ENCODE peak calls at places on chromosomes 11 and 22, in four cellular contexts. One of them, this sample, is unnamed.

GRCh38 chr11:29446132-29446531 is 570.7 kb downstream of the KCNA4 start:
- DNase-seq in HEK293T: no peak
- DNase-seq in GM12878: no peak
- DNase-seq in K562: no peak
- DNase-seq in this sample: no peak

GRCh38 chr22:50267591-50268390 is 2.4 kb downstream of the MAPK11 start:
- DNase-seq in K562: peak; percentile 71
- DNase-seq in GM12878: no peak
- DNase-seq in HEK293T: no peak
- DNase-seq in this sample: no peak

GRCh38 chr11:71267807-71268421 is 15.5 kb upstream of the SHANK2 start:
- DNase-seq in HEK293T: no peak
- DNase-seq in GM12878: no peak
- DNase-seq in K562: no peak
- DNase-seq in this sample: no peak

GRCh38 chr11:112477152-112477928 is 216.7 kb upstream of the PLET1 start:
- DNase-seq in GM12878: no peak
- DNase-seq in K562: no peak
- DNase-seq in HEK293T: no peak
- DNase-seq in this sample: no peak

GRCh38 chr22:26471522-26471921 is 12.1 kb downstream of the HPS4 start:
- DNase-seq in GM12878: no peak
- DNase-seq in HEK293T: no peak
- DNase-seq in K562: no peak
- DNase-seq in this sample: peak; percentile 31

GRCh38 chr11:40125054-40125453 is 1334.4 kb downstream of the LRRC4C start:
- DNase-seq in HEK293T: no peak
- DNase-seq in GM12878: no peak
- DNase-seq in K562: no peak
- DNase-seq in this sample: no peak

GRCh38 chr22:37012262-37012904 is 6.9 kb downstream of the TST start:
- DNase-seq in K562: no peak
- DNase-seq in HEK293T: no peak
- DNase-seq in GM12878: no peak
- DNase-seq in this sample: no peak

GRCh38 chr11:2177081-2177480 is 5.5 kb upstream of the TH start:
- DNase-seq in GM12878: no peak
- DNase-seq in HEK293T: no peak
- DNase-seq in K562: no peak
- DNase-seq in this sample: no peak

GRCh38 chr11:58318532-58318931 is 40.3 kb downstream of the OR5B17 start:
- DNase-seq in GM12878: no peak
- DNase-seq in K562: no peak
- DNase-seq in HEK293T: no peak
- DNase-seq in this sample: no peak

GRCh38 chr11:34052608-34053160 is 1.2 kb downstream of the CAPRIN1 start:
- DNase-seq in HEK293T: peak; percentile 19
- DNase-seq in K562: peak; percentile 55
- DNase-seq in GM12878: no peak
- DNase-seq in this sample: no peak

GRCh38 chr11:61954106-61955030 is 4.2 kb downstream of the BEST1 start:
- DNase-seq in GM12878: no peak
- DNase-seq in K562: peak; percentile 59
- DNase-seq in HEK293T: no peak
- DNase-seq in this sample: no peak

GRCh38 chr11:87972133-87972532 is 203.1 kb downstream of the RAB38 start:
- DNase-seq in K562: no peak
- DNase-seq in GM12878: no peak
- DNase-seq in HEK293T: no peak
- DNase-seq in this sample: no peak

GRCh38 chr11:35859311-35859710 is 84.6 kb upstream of the LDLRAD3 start:
- DNase-seq in HEK293T: no peak
- DNase-seq in K562: no peak
- DNase-seq in GM12878: no peak
- DNase-seq in this sample: no peak

GRCh38 chr11:30128269-30128932 is 102.4 kb upstream of the FSHB start:
- DNase-seq in K562: peak; percentile 18
- DNase-seq in GM12878: no peak
- DNase-seq in HEK293T: peak; percentile 33
- DNase-seq in this sample: peak; percentile 10

GRCh38 chr11:113907155-113907554 is 2.6 kb downstream of the HTR3B start:
- DNase-seq in K562: no peak
- DNase-seq in GM12878: no peak
- DNase-seq in HEK293T: no peak
- DNase-seq in this sample: no peak

GRCh38 chr22:29225422-29226090 is 19.9 kb downstream of the EMID1 start:
- DNase-seq in HEK293T: no peak
- DNase-seq in GM12878: no peak
- DNase-seq in K562: no peak
- DNase-seq in this sample: no peak

GRCh38 chr11:124934862-124935547 is 842 bp downstream of the HEPACAM start:
- DNase-seq in HEK293T: no peak
- DNase-seq in GM12878: no peak
- DNase-seq in K562: no peak
- DNase-seq in this sample: peak; percentile 78

GRCh38 chr11:30406978-30407762 is 84.3 kb downstream of the ARL14EP start:
- DNase-seq in K562: no peak
- DNase-seq in GM12878: no peak
- DNase-seq in HEK293T: no peak
- DNase-seq in this sample: peak; percentile 26

GRCh38 chr11:109422755-109423113 is 744 bp downstream of the C11orf87 start:
- DNase-seq in K562: no peak
- DNase-seq in HEK293T: no peak
- DNase-seq in GM12878: no peak
- DNase-seq in this sample: no peak

GRCh38 chr11:42085736-42086135 is 626.3 kb upstream of the LRRC4C start:
- DNase-seq in HEK293T: no peak
- DNase-seq in GM12878: no peak
- DNase-seq in K562: no peak
- DNase-seq in this sample: no peak

GRCh38 chr11:122917311-122917710 is 34.8 kb downstream of the JHY start:
- DNase-seq in GM12878: no peak
- DNase-seq in HEK293T: no peak
- DNase-seq in K562: no peak
- DNase-seq in this sample: no peak

GRCh38 chr22:27845603-27846100 is 44.1 kb upstream of the MN1 start:
- DNase-seq in HEK293T: no peak
- DNase-seq in GM12878: no peak
- DNase-seq in K562: no peak
- DNase-seq in this sample: no peak

GRCh38 chr11:109644158-109644557 is 222.2 kb downstream of the C11orf87 start:
- DNase-seq in HEK293T: peak; percentile 11
- DNase-seq in K562: no peak
- DNase-seq in GM12878: no peak
- DNase-seq in this sample: no peak

DNA sequence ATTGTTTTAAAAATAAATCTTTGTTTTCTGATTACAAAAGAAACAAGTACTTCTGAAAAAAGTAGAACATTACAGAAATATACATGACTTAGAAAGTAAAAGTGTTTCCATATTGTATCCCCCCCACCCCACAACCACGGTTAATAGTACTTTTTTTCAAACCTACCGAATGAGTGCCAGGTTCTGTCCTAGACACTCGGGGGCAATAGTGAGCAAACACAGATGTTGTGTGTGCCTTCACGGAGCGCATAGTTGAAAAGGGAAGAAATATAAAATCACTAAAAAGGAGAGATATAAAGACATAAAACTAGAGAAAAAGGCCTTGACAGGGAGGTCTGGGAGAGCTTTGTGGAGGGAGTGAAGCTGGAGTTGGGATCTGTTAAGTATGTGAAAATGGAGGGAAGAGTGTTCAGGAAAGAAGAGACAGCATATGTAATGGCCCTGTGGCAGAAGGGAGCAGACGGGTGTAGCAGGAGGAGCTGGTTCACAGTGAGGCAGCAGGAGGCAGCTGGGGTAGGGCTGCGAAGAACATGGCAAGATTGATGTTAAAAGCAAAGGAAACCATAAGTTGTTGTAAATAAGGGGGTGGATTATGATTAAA is 42.1 kb upstream of the ALX4 start:
- DNase-seq in GM12878: no peak
- DNase-seq in HEK293T: peak; percentile 31
- DNase-seq in K562: no peak
- DNase-seq in this sample: no peak
- TF ChIP-seq FOXK2 in GM12878: no peak
- TF ChIP-seq FOXK2 in HEK293T: no peak
- TF ChIP-seq FOXK2 in K562: no peak
- TF ChIP-seq FOXK2 in this sample: no peak

GRCh38 chr22:43031617-43032016 is 16.7 kb upstream of the PACSIN2 start:
- DNase-seq in GM12878: no peak
- DNase-seq in K562: no peak
- DNase-seq in HEK293T: no peak
- DNase-seq in this sample: no peak
- TF ChIP-seq FOXK2 in GM12878: no peak
- TF ChIP-seq FOXK2 in K562: no peak
- TF ChIP-seq FOXK2 in HEK293T: no peak
- TF ChIP-seq FOXK2 in this sample: no peak

GRCh38 chr11:118176400-118177134 is at the start of gene SCN2B:
- DNase-seq in HEK293T: peak; percentile 34
- DNase-seq in K562: no peak
- DNase-seq in GM12878: no peak
- DNase-seq in this sample: no peak

GRCh38 chr11:118175031-118175531 is 1.4 kb downstream of the SCN2B start:
- DNase-seq in HEK293T: no peak
- DNase-seq in K562: no peak
- DNase-seq in GM12878: no peak
- DNase-seq in this sample: peak; percentile 83

GRCh38 chr11:118175600-118176399 is 639 bp downstream of the SCN2B start:
- DNase-seq in GM12878: no peak
- DNase-seq in HEK293T: no peak
- DNase-seq in K562: no peak
- DNase-seq in this sample: no peak

DNA sequence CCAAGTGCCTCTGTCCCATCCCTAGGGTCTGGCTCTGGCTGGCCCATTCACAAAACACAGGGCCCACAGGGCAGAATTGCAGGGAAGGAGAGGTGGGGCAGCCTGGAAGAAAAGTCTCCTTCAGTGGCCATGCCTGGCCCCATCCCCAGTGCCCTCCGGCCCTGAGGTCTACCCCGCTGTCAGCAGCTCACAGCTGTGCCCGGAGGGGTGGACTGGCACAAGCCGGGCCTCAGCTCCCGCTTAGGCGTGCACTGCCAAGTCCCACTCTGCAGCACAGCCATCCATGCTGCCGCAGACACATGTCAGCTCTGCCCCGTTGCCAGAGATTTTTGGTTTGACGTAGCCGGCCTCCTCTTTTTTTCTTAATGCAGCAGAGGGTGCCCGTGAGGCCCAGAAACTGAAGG is 3.9 kb upstream of the SCN2B start:
- DNase-seq in GM12878: no peak
- DNase-seq in K562: no peak
- DNase-seq in HEK293T: peak; percentile 71
- DNase-seq in this sample: peak; percentile 59
- TF ChIP-seq FOXK2 in GM12878: no peak
- TF ChIP-seq FOXK2 in K562: no peak
- TF ChIP-seq FOXK2 in HEK293T: no peak
- TF ChIP-seq FOXK2 in this sample: no peak

DNA sequence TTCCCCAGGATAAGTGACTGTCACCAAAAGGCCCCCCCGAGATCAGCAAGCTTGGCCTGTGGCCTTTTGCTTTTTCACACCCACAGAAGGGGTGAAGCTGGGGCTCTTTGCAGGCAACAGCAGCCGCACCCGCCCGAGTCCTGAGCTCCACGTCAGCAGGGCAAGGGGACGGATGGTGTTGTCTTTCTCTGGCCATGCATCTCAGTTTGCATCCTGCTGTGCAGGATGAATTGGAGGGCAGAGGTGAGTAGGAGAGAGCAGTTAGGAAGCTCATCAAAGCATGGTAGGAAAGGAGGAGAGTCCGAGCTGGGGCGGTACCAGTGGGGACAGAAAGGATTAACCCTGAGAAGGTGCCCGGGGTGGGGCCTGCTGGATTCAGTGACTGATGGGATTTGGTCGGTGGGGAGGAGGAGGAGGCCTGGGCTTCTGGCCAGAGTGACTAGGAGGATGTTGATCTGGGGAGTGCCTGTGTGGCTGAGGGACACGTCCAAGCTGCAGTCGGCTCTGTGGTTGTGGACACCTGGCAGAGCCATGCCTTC is 14.5 kb downstream of the FAM83F start:
- DNase-seq in GM12878: no peak
- DNase-seq in K562: peak; percentile 20
- DNase-seq in HEK293T: no peak
- DNase-seq in this sample: no peak
- TF ChIP-seq FOXK2 in GM12878: no peak
- TF ChIP-seq FOXK2 in K562: no peak
- TF ChIP-seq FOXK2 in HEK293T: no peak
- TF ChIP-seq FOXK2 in this sample: no peak

GRCh38 chr22:44957267-44957905 is 52.4 kb downstream of the PHF21B start:
- DNase-seq in HEK293T: peak; percentile 31
- DNase-seq in K562: no peak
- DNase-seq in GM12878: no peak
- DNase-seq in this sample: peak; percentile 9
- TF ChIP-seq FOXK2 in HEK293T: no peak
- TF ChIP-seq FOXK2 in K562: no peak
- TF ChIP-seq FOXK2 in GM12878: no peak
- TF ChIP-seq FOXK2 in this sample: no peak

GRCh38 chr11:66136752-66137123 is 66.7 kb downstream of the PACS1 start:
- DNase-seq in K562: no peak
- DNase-seq in HEK293T: no peak
- DNase-seq in GM12878: no peak
- DNase-seq in this sample: peak; percentile 37
- TF ChIP-seq FOXK2 in K562: no peak
- TF ChIP-seq FOXK2 in HEK293T: no peak
- TF ChIP-seq FOXK2 in GM12878: no peak
- TF ChIP-seq FOXK2 in this sample: no peak

DNA sequence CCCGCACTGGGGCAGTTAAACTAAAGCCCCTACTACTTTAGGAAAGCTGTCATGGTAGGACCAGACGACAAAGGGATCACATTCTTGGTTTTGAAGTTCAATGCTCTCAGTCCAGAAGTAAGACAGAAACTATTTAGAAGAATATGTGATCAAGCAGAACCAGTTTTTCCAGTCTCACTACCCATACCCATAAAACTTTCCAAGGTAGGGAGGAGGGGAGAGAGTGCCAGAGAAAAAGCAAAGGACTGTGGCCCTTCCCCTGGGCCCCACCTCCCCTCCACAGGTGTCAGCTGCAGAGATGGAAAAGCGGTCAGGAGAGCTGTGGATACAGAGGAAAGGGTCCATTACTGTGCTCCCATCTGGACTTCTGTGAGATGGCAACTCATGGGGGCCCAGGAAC is 587.1 kb downstream of the SOX6 start:
- DNase-seq in K562: no peak
- DNase-seq in GM12878: no peak
- DNase-seq in HEK293T: no peak
- DNase-seq in this sample: no peak
- TF ChIP-seq FOXK2 in K562: no peak
- TF ChIP-seq FOXK2 in GM12878: no peak
- TF ChIP-seq FOXK2 in HEK293T: no peak
- TF ChIP-seq FOXK2 in this sample: no peak

GRCh38 chr11:76314741-76315090 is 66.2 kb downstream of the THAP12 start:
- DNase-seq in K562: no peak
- DNase-seq in HEK293T: no peak
- DNase-seq in GM12878: no peak
- DNase-seq in this sample: no peak
- TF ChIP-seq FOXK2 in K562: no peak
- TF ChIP-seq FOXK2 in HEK293T: no peak
- TF ChIP-seq FOXK2 in GM12878: no peak
- TF ChIP-seq FOXK2 in this sample: no peak